ENCODE peak calls at places on chromosome X, in six cellular contexts. B is MM.1S, F is IMR-90, P is heart left ventricle, W is gastrocnemius medialis, Y is left lung. J is an unnamed sample.

GRCh38 chrX:155215443-155216178 is 649 bp upstream of the VBP1 start:
- DNase-seq in P (no peak), B (no peak), Y (no peak), W (no peak), F (no peak), J (no peak)

GRCh38 chrX:1093112-1093511 is 119.3 kb downstream of the CRLF2 start:
- DNase-seq in F (no peak), B (no peak), P (no peak), Y (no peak), W (no peak), J (no peak)

GRCh38 chrX:16186380-16187007 is 19.2 kb downstream of the MAGEB17 start:
- DNase-seq in P (no peak), Y (no peak), W (no peak), F (no peak), B (no peak), J (no peak)

GRCh38 chrX:68710870-68711576 is 63.6 kb downstream of the STARD8 start:
- DNase-seq in B (no peak), Y (no peak), W (peak; percentile 20), F (peak; percentile 53), P (peak; percentile 57), J (no peak)

GRCh38 chrX:148134578-148134977 is 153.4 kb downstream of the FMR1NB start:
- DNase-seq in W (no peak), Y (no peak), F (no peak), P (no peak), B (no peak), J (no peak)

GRCh38 chrX:9873952-9874351 is 87.7 kb downstream of the SHROOM2 start:
- DNase-seq in Y (no peak), W (no peak), F (peak; percentile 49), P (no peak), B (peak; percentile 56), J (no peak)

GRCh38 chrX:121642415-121642814 is 595.0 kb downstream of the GLUD2 start:
- DNase-seq in P (no peak), W (no peak), F (no peak), B (no peak), Y (no peak), J (no peak)

GRCh38 chrX:10121787-10122186 is 35.0 kb upstream of the CLCN4 start:
- DNase-seq in F (no peak), B (peak; percentile 88), W (no peak), Y (peak; percentile 81), P (no peak), J (no peak)

GRCh38 chrX:41377624-41378023 is 43.7 kb downstream of the DDX3X start:
- DNase-seq in W (no peak), B (no peak), Y (no peak), P (no peak), F (no peak), J (no peak)

GRCh38 chrX:151543706-151544105 is 19.8 kb upstream of the PASD1 start:
- DNase-seq in P (no peak), Y (no peak), W (no peak), B (peak; percentile 24), F (no peak), J (no peak)

GRCh38 chrX:47191331-47191730 is 2.3 kb upstream of the UBA1 start:
- DNase-seq in P (no peak), W (no peak), B (peak; percentile 55), F (no peak), Y (no peak), J (no peak)

GRCh38 chrX:102746134-102746584 is 25.6 kb downstream of the GPRASP3 start:
- DNase-seq in P (peak; percentile 48), Y (peak; percentile 91), B (no peak), F (no peak), W (no peak), J (no peak)

GRCh38 chrX:154805696-154806091 is 409 bp upstream of the MPP1 start:
- DNase-seq in W (no peak), B (no peak), Y (no peak), F (peak; percentile 21), P (no peak), J (no peak)

GRCh38 chrX:153474718-153475117 is 4.3 kb upstream of the HAUS7 start:
- DNase-seq in F (peak; percentile 46), Y (peak; percentile 86), B (no peak), P (peak; percentile 86), W (no peak), J (peak; percentile 77)

GRCh38 chrX:152847281-152847680 is 16.4 kb downstream of the NSDHL start:
- DNase-seq in W (no peak), P (no peak), B (no peak), F (no peak), Y (no peak), J (no peak)

GRCh38 chrX:8887004-8887403 is 85.8 kb upstream of the FAM9A start:
- DNase-seq in F (no peak), W (no peak), B (no peak), P (no peak), Y (no peak), J (no peak)

DNA sequence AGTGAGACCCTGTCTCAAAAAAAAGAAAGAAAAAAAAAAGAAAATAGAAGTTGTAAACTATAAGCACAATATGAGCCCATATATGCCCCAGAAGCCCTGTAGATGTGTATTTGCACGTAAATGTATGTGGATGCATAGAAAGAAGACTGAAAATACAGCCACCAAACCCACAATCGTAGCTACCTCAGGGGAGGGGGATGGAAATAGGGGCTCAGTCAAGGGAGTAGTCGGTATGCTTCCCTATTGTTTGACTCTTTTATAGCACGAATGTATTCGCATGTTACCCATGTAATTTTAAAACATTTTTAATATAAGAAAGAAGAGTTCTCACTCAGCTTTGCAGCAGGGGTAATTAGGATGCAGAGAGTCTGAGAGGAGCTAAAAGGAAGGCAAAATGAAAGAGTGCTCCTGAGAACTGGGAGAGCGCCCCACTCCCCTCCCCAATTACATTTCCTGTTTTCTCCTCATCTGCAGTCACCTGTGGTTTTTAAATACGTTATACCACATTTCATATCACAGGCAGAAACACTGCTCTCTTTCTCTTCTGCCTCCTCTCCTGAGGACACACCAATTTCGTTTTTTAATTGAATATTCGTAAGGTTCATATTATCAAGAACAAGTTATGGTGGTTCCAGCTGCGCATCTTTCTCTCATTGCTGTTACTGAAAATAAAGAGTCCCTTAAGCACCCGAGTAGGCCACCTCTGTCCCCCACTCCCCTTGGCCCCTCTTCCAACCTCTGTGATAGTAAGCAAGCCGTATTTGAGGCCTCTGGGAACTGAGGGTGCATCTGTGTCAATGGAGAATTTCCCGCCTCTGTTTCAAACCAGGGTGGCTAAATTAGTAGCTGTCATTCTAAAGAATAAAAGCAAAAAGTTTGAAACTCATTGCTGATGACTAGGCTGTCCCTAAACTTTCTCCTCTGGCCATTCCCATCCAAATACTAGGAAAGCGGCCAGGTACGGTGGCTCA is 10.7 kb downstream of the SEPTIN6 start:
- DNase-seq in B (peak; percentile 74), Y (no peak), F (no peak), P (no peak), W (no peak), J (no peak)
- H3K4me1 ChIP-seq in B (peaks cover 47% of the 10 kb centered on the region), Y (peaks cover 31% of the 10 kb centered on the region), F (peaks cover 5% of the 10 kb centered on the region), P (peaks cover 80% of the 10 kb centered on the region), W (no peaks in the 10 kb centered on the region), J (peaks cover 13% of the 10 kb centered on the region)

GRCh38 chrX:30533261-30533660 is 44.3 kb downstream of the TASL start:
- DNase-seq in F (peak; percentile 32), W (no peak), Y (no peak), P (no peak), B (no peak), J (no peak)
- H3K27ac ChIP-seq in F (no peak overlapping the region), W (no peak overlapping the region), Y (no peak overlapping the region), P (no peak overlapping the region), B (no peak overlapping the region), J (no peak overlapping the region)

DNA sequence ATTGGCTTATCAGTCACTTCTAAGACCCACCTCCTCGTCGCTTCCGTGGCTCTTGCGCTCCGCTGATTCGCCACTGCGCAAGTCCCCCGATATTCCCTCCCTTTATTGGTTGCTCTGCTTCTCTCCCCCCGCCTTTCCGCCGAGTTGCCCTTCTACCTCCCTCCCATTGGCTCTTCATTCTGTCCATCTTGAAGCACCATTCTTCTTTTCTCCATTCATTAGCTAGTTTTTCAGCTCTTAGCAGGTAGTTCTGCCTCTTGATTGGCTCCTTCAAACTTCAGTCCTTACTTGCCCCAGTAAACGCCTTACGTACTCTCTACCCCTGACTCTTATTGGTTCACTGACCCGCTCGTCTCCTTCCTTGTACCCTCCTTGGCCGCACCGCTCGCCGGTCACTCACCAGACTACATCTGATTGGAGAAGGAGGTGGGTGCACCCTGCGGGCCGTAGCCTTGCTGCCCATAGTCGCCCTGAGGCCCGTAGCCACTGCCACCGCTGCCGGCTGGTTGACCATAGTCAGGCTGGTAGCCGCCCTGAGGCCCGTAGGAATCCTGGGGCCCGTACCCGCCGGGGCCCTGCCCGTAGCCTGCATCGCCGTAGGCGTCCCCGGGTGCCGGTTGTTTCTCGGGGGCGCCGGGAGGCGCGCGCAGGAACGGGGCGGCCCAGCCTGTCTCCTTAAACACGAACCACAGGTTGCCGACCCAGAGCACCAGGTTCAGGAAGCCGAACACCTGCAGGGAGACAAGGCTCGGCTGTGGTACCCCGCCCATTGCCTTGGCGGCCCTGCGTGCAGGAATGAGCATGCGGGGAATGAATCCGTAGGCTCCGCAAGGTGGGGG is 5.1 kb upstream of the PRICKLE3 start:
- DNase-seq in W (peak; percentile 92), Y (peak; percentile 93), P (peak; percentile 94), F (peak; percentile 100), B (peak; percentile 96), J (peak; percentile 94)
- H3K4me1 ChIP-seq in W (no peaks in the 10 kb centered on the region), Y (peaks cover 9% of the 10 kb centered on the region), P (peaks cover 10% of the 10 kb centered on the region), F (no peaks in the 10 kb centered on the region), B (no peaks in the 10 kb centered on the region), J (no peaks in the 10 kb centered on the region)

GRCh38 chrX:13069771-13070410 is 25.5 kb upstream of the FAM9C start:
- DNase-seq in B (no peak), F (peak; percentile 56), P (no peak), W (no peak), Y (no peak), J (no peak)
- H3K27ac ChIP-seq in B (no peak overlapping the region), F (no peak overlapping the region), P (no peak overlapping the region), W (no peak overlapping the region), Y (no peak overlapping the region), J (no peak overlapping the region)

GRCh38 chrX:45788315-45788714 is 587.6 kb upstream of the DIPK2B start:
- DNase-seq in P (no peak), F (no peak), Y (no peak), W (no peak), B (no peak), J (no peak)

GRCh38 chrX:45781901-45782553 is 581.4 kb upstream of the DIPK2B start:
- DNase-seq in P (no peak), F (peak; percentile 84), Y (no peak), B (peak; percentile 43), W (no peak), J (no peak)

GRCh38 chrX:45784590-45784989 is 583.9 kb upstream of the DIPK2B start:
- DNase-seq in W (no peak), F (no peak), P (no peak), B (no peak), Y (no peak), J (no peak)

GRCh38 chrX:45778621-45779020 is 577.9 kb upstream of the DIPK2B start:
- DNase-seq in Y (no peak), P (no peak), F (no peak), B (no peak), W (no peak), J (no peak)

GRCh38 chrX:45783002-45783401 is 582.3 kb upstream of the DIPK2B start:
- DNase-seq in B (no peak), P (no peak), W (no peak), F (no peak), Y (no peak), J (no peak)
- H3K4me1 ChIP-seq in B (peaks cover 41% of the 10 kb centered on the region), P (peaks cover 8% of the 10 kb centered on the region), W (no peaks in the 10 kb centered on the region), F (peaks cover 2% of the 10 kb centered on the region), Y (peaks cover 6% of the 10 kb centered on the region), J (no peaks in the 10 kb centered on the region)

DNA sequence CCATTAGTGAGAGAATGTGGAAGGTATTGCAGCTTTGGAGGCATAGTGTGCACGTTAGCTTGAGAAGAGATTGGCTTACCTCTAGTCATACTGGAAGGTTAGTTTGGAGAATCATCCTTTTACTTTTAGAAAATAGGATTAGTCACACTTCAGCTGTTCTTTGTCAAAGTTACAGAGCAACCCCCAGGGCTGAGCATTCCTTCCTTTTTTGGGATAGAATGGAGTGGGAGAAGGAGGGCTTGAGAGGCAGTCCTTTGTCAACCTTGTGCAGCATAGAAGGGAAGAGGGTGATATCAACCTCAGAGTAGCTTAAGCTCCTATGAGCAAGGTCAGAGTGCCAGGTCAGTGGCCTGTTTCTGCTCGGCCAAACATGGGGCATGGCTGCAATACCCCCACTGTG is 8.6 kb upstream of the MBNL3 start:
- DNase-seq in P (no peak), Y (no peak), W (no peak), F (no peak), B (no peak), J (no peak)
- H3K27ac ChIP-seq in P (no peak overlapping the region), Y (no peak overlapping the region), W (no peak overlapping the region), F (no peak overlapping the region), B (no peak overlapping the region), J (no peak overlapping the region)